ENCODE peak calls at places on chromosomes 4 and X, in nine cellular contexts. Q is neural progenitor cell, J is mammary epithelial cell, C is astrocyte, N is fibroblast of lung, W is SK-N-SH, O is endodermal cell, H is mesendoderm, F is MM.1S. B is an unnamed sample. For H3K27me3, the result is how much of the 10 kb centered on the place peaks cover.

GRCh38 chrX:30301977-30302376 is 7.2 kb downstream of the NR0B1 start:
- DNase-seq in Q (peak), J (peak), C (peak), N (peak), W (no peak), O (peak), H (peak), F (no peak), B (no peak)

GRCh38 chr4:149493492-149493891 is 322.2 kb downstream of the IQCM start:
- DNase-seq in Q (no peak), J (no peak), C (peak), N (no peak), W (no peak), O (no peak), H (peak), F (no peak), B (no peak)

GRCh38 chrX:131322646-131323045 is 33.5 kb upstream of the IGSF1 start:
- DNase-seq in Q (no peak), J (no peak), C (no peak), N (no peak), W (no peak), O (no peak), H (no peak), F (no peak), B (no peak)

GRCh38 chr4:89307446-89308160 is at the start of gene GPRIN3:
- DNase-seq in Q (peak), J (no peak), C (peak), N (peak), W (peak), O (peak), H (peak), F (peak), B (peak)

GRCh38 chr4:76233534-76233933 is 18.0 kb upstream of the FAM47E start:
- DNase-seq in Q (no peak), J (no peak), C (no peak), N (no peak), W (peak), O (no peak), H (peak), F (no peak), B (no peak)

GRCh38 chr4:87697945-87698344 is 47.9 kb downstream of the DMP1 start:
- DNase-seq in Q (no peak), J (no peak), C (no peak), N (no peak), W (no peak), O (no peak), H (no peak), F (no peak), B (no peak)

GRCh38 chrX:39821011-39821708 is 276.6 kb downstream of the BCOR start:
- DNase-seq in Q (peak), J (no peak), C (peak), N (peak), W (peak), O (peak), H (peak), F (no peak), B (no peak)

GRCh38 chr4:118797558-118798142 is 38.3 kb downstream of the SEC24D start:
- DNase-seq in Q (no peak), J (no peak), C (peak), N (peak), W (no peak), O (no peak), H (no peak), F (no peak), B (no peak)

GRCh38 chrX:145506225-145506624 is 258.9 kb downstream of the SPANXN1 start:
- DNase-seq in Q (no peak), J (no peak), C (no peak), N (no peak), W (no peak), O (no peak), H (no peak), F (no peak), B (no peak)

GRCh38 chr4:100362363-100362762 is 155.5 kb downstream of the EMCN start:
- DNase-seq in Q (no peak), J (peak), C (peak), N (no peak), W (no peak), O (no peak), H (no peak), F (no peak), B (no peak)

GRCh38 chr4:38832624-38833528 is 23.7 kb downstream of the TLR6 start:
- DNase-seq in Q (no peak), J (no peak), C (no peak), N (no peak), W (no peak), O (peak), H (peak), F (peak), B (no peak)

GRCh38 chrX:10208953-10209352 is 52.2 kb downstream of the CLCN4 start:
- DNase-seq in Q (no peak), J (no peak), C (no peak), N (no peak), W (no peak), O (no peak), H (no peak), F (no peak), B (no peak)

GRCh38 chrX:21354725-21355124 is 19.5 kb upstream of the CNKSR2 start:
- DNase-seq in Q (no peak), J (no peak), C (no peak), N (no peak), W (no peak), O (no peak), H (no peak), F (no peak), B (no peak)

GRCh38 chrX:36804066-36804465 is 204.1 kb upstream of the FAM47C start:
- DNase-seq in Q (no peak), J (no peak), C (no peak), N (no peak), W (no peak), O (no peak), H (no peak), F (no peak), B (no peak)

GRCh38 chrX:47809065-47809788 is 27.5 kb upstream of the ZNF81 start:
- DNase-seq in Q (no peak), J (no peak), C (no peak), N (no peak), W (no peak), O (no peak), H (no peak), F (no peak), B (no peak)
- H3K27me3 ChIP-seq in Q (under half), J (under half), C (under half), N (under half), W (under half), O (under half), H (under half), F (under half), B (under half)

GRCh38 chrX:135973548-135974278 is at the start of gene MMGT1:
- DNase-seq in Q (peak), J (peak), C (peak), N (peak), W (peak), O (peak), H (peak), F (peak), B (peak)
- H3K9ac ChIP-seq in Q (peak), J (peak), C (peak), N (peak), W (peak), O (peak), H (peak), F (peak), B (peak)

DNA sequence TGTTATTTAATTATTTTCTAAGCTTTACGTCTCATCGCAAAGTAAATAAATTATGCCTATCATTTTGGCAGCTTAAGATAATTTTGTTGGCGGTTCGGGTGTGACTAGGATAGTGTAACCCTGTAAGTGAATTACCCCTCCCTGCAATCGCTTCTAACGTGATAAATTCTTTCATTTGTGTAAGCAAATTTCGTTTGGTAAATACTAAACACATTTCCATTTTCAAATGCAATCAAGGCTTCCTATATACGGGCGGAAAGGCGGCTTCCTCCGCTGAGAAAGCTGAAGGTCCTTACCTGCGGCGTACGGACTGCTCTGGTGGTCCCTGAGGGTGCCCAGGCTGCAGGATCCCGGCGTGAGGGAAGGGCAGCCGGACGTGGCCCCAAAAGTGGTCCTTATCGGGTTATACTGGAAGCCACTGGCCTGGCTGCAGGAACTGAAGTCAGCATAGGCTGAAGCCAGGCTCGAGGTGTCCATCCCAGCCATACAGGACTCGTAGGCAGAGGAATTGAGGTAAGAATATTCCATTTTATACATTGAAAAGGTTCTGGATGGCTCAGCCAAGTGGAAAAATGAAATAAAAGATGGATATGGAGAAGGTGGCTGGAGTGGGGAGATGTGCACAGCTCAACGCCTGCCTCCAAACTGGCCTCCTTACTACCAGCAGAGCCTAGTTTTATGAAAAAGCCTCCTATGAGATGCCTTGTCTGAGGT is at the start of gene PHOX2B:
- DNase-seq in Q (peak), J (no peak), C (no peak), N (no peak), W (peak), O (peak), H (peak), F (no peak), B (no peak)
- H3K27me3 ChIP-seq in Q (half or more), J (half or more), C (half or more), N (half or more), W (half or more), O (half or more), H (half or more), F (under half), B (half or more)

GRCh38 chrX:3262906-3263305 is 83.5 kb downstream of the MXRA5 start:
- DNase-seq in Q (no peak), J (peak), C (peak), N (peak), W (no peak), O (no peak), H (no peak), F (no peak), B (no peak)
- H3K9ac ChIP-seq in Q (no peak), J (no peak), C (peak), N (no peak), W (peak), O (no peak), H (no peak), F (no peak), B (no peak)

GRCh38 chrX:80223922-80224579 is 196.2 kb upstream of the TENT5D start:
- DNase-seq in Q (peak), J (no peak), C (no peak), N (no peak), W (peak), O (peak), H (peak), F (no peak), B (no peak)

DNA sequence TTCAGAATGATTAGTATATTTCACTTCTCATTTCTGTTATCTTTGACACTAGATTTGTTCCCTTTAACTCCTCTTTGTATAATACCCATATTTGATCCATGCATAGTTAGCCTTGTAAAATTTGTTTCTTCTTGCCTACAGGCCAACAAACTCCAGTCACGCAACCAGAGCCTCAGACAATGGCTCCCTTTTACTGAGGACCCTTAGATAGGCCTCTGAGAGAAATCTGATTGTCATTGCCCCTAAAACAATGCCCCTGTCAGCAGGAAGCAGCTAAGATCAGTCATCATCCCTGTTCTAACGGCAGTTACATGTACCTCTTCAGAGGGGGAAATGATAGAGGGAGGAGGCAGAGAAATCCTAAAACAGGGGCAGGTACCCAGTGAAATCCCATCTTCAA is 190.6 kb upstream of the TENT5D start:
- DNase-seq in Q (no peak), J (no peak), C (no peak), N (no peak), W (no peak), O (no peak), H (no peak), F (no peak), B (no peak)
- H3K27me3 ChIP-seq in Q (under half), J (under half), C (under half), N (under half), W (under half), O (under half), H (under half), F (under half), B (under half)

DNA sequence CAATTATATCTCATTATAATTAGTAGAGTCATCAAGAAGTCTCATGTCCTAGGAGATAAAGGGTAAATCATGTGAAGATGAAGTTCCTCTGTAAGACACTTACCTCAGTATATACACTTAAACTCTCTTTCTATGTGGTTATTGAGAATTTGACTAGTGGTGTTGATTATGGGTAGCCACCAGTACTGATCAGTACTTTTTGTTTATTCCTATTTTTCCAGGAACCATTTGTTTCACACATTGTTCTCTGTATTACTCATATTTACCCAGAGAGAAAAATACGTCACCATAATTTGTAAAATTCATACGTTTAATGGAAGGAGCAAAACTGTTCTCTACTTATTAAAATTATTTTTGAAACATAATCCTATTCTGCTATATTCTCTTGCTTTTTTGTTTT is 55.8 kb upstream of the PRDM8 start:
- DNase-seq in Q (no peak), J (no peak), C (no peak), N (no peak), W (no peak), O (no peak), H (no peak), F (no peak), B (no peak)
- H3K9ac ChIP-seq in Q (no peak), J (no peak), C (no peak), N (no peak), W (no peak), O (no peak), H (no peak), F (no peak), B (no peak)

GRCh38 chr4:2416564-2417195 is 1.8 kb downstream of the ZFYVE28 start:
- DNase-seq in Q (peak), J (no peak), C (no peak), N (no peak), W (peak), O (peak), H (peak), F (no peak), B (peak)

GRCh38 chr4:2417196-2417764 is 1.2 kb downstream of the ZFYVE28 start:
- DNase-seq in Q (peak), J (no peak), C (no peak), N (no peak), W (peak), O (peak), H (no peak), F (no peak), B (no peak)

GRCh38 chr4:2419814-2420213 is 1.1 kb downstream of the CFAP99 start:
- DNase-seq in Q (no peak), J (no peak), C (no peak), N (no peak), W (no peak), O (no peak), H (no peak), F (no peak), B (no peak)

GRCh38 chr4:2418652-2419571 is at the start of gene CFAP99:
- DNase-seq in Q (peak), J (peak), C (peak), N (peak), W (peak), O (peak), H (peak), F (peak), B (peak)

DNA sequence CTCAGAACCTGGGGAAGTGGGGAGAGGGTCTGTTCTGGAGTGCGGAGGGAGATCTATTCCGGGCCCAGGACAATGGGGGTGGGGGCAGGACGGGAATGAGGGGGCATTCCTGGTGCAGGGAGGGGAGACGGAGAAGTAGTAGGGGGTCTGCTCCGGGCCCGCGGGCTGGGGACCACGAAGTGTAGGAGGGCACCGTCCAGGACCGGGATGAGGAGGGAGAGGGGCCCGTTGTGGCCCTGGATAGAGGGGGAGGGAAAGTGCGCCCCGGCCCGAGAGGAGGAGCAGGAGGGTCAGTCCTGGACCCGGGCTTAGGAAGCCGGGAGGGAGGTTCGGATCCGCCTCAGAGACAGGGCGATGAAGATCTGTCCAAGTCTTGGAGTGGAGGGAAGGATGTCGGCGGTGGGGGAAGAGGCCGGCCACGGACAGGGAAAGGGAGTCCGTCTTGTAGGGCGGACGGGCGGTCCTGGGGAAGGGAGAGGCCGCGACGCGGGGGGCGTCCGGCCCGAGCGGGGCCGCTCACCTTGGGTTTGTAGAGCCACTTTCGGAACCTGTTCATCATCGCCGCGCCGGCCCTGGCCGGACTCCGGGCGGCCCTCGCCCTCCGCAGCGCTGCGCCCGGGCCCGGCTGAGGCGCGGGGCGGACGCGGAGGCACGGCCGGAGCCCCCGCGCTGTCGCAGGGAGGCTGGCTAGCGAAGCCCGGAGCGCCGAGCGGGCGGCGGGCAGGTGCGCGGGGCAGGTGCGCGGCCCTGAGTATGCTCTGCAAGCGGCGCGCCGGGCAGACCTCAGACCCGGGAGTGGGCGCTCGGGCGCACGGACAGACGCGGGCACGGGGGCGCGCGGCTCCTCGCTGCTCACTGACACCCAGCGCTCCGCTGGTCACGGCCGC is at the start of gene ZFYVE28:
- DNase-seq in Q (peak), J (peak), C (no peak), N (no peak), W (no peak), O (peak), H (no peak), F (no peak), B (peak)
- H3K27me3 ChIP-seq in Q (half or more), J (under half), C (half or more), N (under half), W (under half), O (half or more), H (under half), F (under half), B (under half)